ENCODE peak calls at places on chromosomes 7 and 10, in eight cellular contexts. One of them, this sample, is unnamed.

GRCh38 chr10:123891147-123892011 is at the start of gene CPXM2:
- DNase-seq in stromal cell of bone marrow: no peak
- DNase-seq in activated naive CD4-positive, alpha-beta T cell treated with Interleukin-2 at 50 U/mL for 16 hours: no peak
- DNase-seq in uterus: no peak
- DNase-seq in CD4-positive, alpha-beta T cell: no peak
- DNase-seq in GM03348: peak
- DNase-seq in ELR: no peak
- DNase-seq in germinal center: no peak
- DNase-seq in this sample: no peak

GRCh38 chr10:16832351-16833080 is 15.3 kb upstream of the RSU1 start:
- DNase-seq in stromal cell of bone marrow: peak
- DNase-seq in ELR: peak
- DNase-seq in germinal center: no peak
- DNase-seq in CD4-positive, alpha-beta T cell: no peak
- DNase-seq in GM03348: peak
- DNase-seq in activated naive CD4-positive, alpha-beta T cell treated with Interleukin-2 at 50 U/mL for 16 hours: no peak
- DNase-seq in uterus: no peak
- DNase-seq in this sample: peak

GRCh38 chr7:30237271-30237695 is 47.1 kb upstream of the ZNRF2 start:
- DNase-seq in ELR: no peak
- DNase-seq in GM03348: no peak
- DNase-seq in CD4-positive, alpha-beta T cell: no peak
- DNase-seq in germinal center: no peak
- DNase-seq in uterus: no peak
- DNase-seq in activated naive CD4-positive, alpha-beta T cell treated with Interleukin-2 at 50 U/mL for 16 hours: no peak
- DNase-seq in stromal cell of bone marrow: no peak
- DNase-seq in this sample: no peak

GRCh38 chr10:119677904-119678755 is 26.9 kb downstream of the BAG3 start:
- DNase-seq in uterus: no peak
- DNase-seq in CD4-positive, alpha-beta T cell: no peak
- DNase-seq in stromal cell of bone marrow: no peak
- DNase-seq in ELR: peak
- DNase-seq in GM03348: no peak
- DNase-seq in germinal center: no peak
- DNase-seq in activated naive CD4-positive, alpha-beta T cell treated with Interleukin-2 at 50 U/mL for 16 hours: no peak
- DNase-seq in this sample: no peak

GRCh38 chr10:126049741-126050140 is 153.4 kb downstream of the FANK1 start:
- DNase-seq in ELR: peak
- DNase-seq in stromal cell of bone marrow: peak
- DNase-seq in GM03348: peak
- DNase-seq in activated naive CD4-positive, alpha-beta T cell treated with Interleukin-2 at 50 U/mL for 16 hours: no peak
- DNase-seq in CD4-positive, alpha-beta T cell: no peak
- DNase-seq in uterus: no peak
- DNase-seq in germinal center: no peak
- DNase-seq in this sample: peak

GRCh38 chr7:18900236-18900635 is 217.2 kb downstream of the TWIST1 start:
- DNase-seq in CD4-positive, alpha-beta T cell: no peak
- DNase-seq in ELR: no peak
- DNase-seq in germinal center: no peak
- DNase-seq in GM03348: no peak
- DNase-seq in activated naive CD4-positive, alpha-beta T cell treated with Interleukin-2 at 50 U/mL for 16 hours: no peak
- DNase-seq in uterus: no peak
- DNase-seq in stromal cell of bone marrow: no peak
- DNase-seq in this sample: no peak

GRCh38 chr10:90592903-90593302 is 264.9 kb downstream of the HTR7 start:
- DNase-seq in ELR: peak
- DNase-seq in uterus: no peak
- DNase-seq in germinal center: peak
- DNase-seq in CD4-positive, alpha-beta T cell: no peak
- DNase-seq in activated naive CD4-positive, alpha-beta T cell treated with Interleukin-2 at 50 U/mL for 16 hours: no peak
- DNase-seq in stromal cell of bone marrow: peak
- DNase-seq in GM03348: no peak
- DNase-seq in this sample: no peak

GRCh38 chr10:33669861-33670385 is 335.5 kb upstream of the NRP1 start:
- DNase-seq in germinal center: no peak
- DNase-seq in activated naive CD4-positive, alpha-beta T cell treated with Interleukin-2 at 50 U/mL for 16 hours: no peak
- DNase-seq in GM03348: no peak
- DNase-seq in CD4-positive, alpha-beta T cell: no peak
- DNase-seq in ELR: no peak
- DNase-seq in uterus: no peak
- DNase-seq in stromal cell of bone marrow: no peak
- DNase-seq in this sample: no peak

GRCh38 chr10:111677747-111678146 is 505.8 kb downstream of the GPAM start:
- DNase-seq in germinal center: no peak
- DNase-seq in activated naive CD4-positive, alpha-beta T cell treated with Interleukin-2 at 50 U/mL for 16 hours: no peak
- DNase-seq in CD4-positive, alpha-beta T cell: no peak
- DNase-seq in stromal cell of bone marrow: peak
- DNase-seq in uterus: no peak
- DNase-seq in ELR: no peak
- DNase-seq in GM03348: peak
- DNase-seq in this sample: no peak